ENCODE peak calls at places on chromosomes 6 and 20, in six cellular contexts. One of them, this sample, is unnamed.

GRCh38 chr6:53041356-53041755 is 23.8 kb upstream of the FBXO9 start:
- DNase-seq in psoas muscle: no peak
- DNase-seq in stimulated activated CD4-positive, alpha-beta T cell treated with anti-CD3 and anti-CD28 coated beads, Interleukin-1b, Interleukin-23, amount 100 ng/mL, for 24 hours: no peak
- DNase-seq in gastrocnemius medialis: no peak
- DNase-seq in T-helper 1 cell: no peak
- DNase-seq in stimulated activated CD8-positive, alpha-beta memory T cell treated with anti-CD3 and anti-CD28 coated beads, Interleukin-12 subunit alpha, Interleukin-12 subunit beta, amount 100 ng/mL, for 4 hours: no peak
- DNase-seq in this sample: no peak

GRCh38 chr6:150981095-150981494 is 115.6 kb downstream of the MTHFD1L start:
- DNase-seq in psoas muscle: no peak
- DNase-seq in gastrocnemius medialis: no peak
- DNase-seq in stimulated activated CD8-positive, alpha-beta memory T cell treated with anti-CD3 and anti-CD28 coated beads, Interleukin-12 subunit alpha, Interleukin-12 subunit beta, amount 100 ng/mL, for 4 hours: no peak
- DNase-seq in T-helper 1 cell: no peak
- DNase-seq in stimulated activated CD4-positive, alpha-beta T cell treated with anti-CD3 and anti-CD28 coated beads, Interleukin-1b, Interleukin-23, amount 100 ng/mL, for 24 hours: no peak
- DNase-seq in this sample: no peak

GRCh38 chr6:136959471-136959891 is 37.4 kb downstream of the SLC35D3 start:
- DNase-seq in stimulated activated CD4-positive, alpha-beta T cell treated with anti-CD3 and anti-CD28 coated beads, Interleukin-1b, Interleukin-23, amount 100 ng/mL, for 24 hours: no peak
- DNase-seq in gastrocnemius medialis: no peak
- DNase-seq in psoas muscle: no peak
- DNase-seq in stimulated activated CD8-positive, alpha-beta memory T cell treated with anti-CD3 and anti-CD28 coated beads, Interleukin-12 subunit alpha, Interleukin-12 subunit beta, amount 100 ng/mL, for 4 hours: no peak
- DNase-seq in T-helper 1 cell: no peak
- DNase-seq in this sample: no peak

GRCh38 chr20:53693265-53693871 is 99.7 kb upstream of the ZNF217 start:
- DNase-seq in T-helper 1 cell: peak; percentile 46
- DNase-seq in stimulated activated CD4-positive, alpha-beta T cell treated with anti-CD3 and anti-CD28 coated beads, Interleukin-1b, Interleukin-23, amount 100 ng/mL, for 24 hours: no peak
- DNase-seq in psoas muscle: no peak
- DNase-seq in gastrocnemius medialis: no peak
- DNase-seq in stimulated activated CD8-positive, alpha-beta memory T cell treated with anti-CD3 and anti-CD28 coated beads, Interleukin-12 subunit alpha, Interleukin-12 subunit beta, amount 100 ng/mL, for 4 hours: no peak
- DNase-seq in this sample: no peak

GRCh38 chr6:4637691-4638433 is 138.3 kb upstream of the CDYL start:
- DNase-seq in stimulated activated CD4-positive, alpha-beta T cell treated with anti-CD3 and anti-CD28 coated beads, Interleukin-1b, Interleukin-23, amount 100 ng/mL, for 24 hours: peak; percentile 36
- DNase-seq in stimulated activated CD8-positive, alpha-beta memory T cell treated with anti-CD3 and anti-CD28 coated beads, Interleukin-12 subunit alpha, Interleukin-12 subunit beta, amount 100 ng/mL, for 4 hours: no peak
- DNase-seq in psoas muscle: no peak
- DNase-seq in T-helper 1 cell: peak; percentile 74
- DNase-seq in gastrocnemius medialis: no peak
- DNase-seq in this sample: no peak

GRCh38 chr6:144343736-144344428 is 58.7 kb downstream of the UTRN start:
- DNase-seq in psoas muscle: no peak
- DNase-seq in stimulated activated CD8-positive, alpha-beta memory T cell treated with anti-CD3 and anti-CD28 coated beads, Interleukin-12 subunit alpha, Interleukin-12 subunit beta, amount 100 ng/mL, for 4 hours: no peak
- DNase-seq in gastrocnemius medialis: no peak
- DNase-seq in T-helper 1 cell: peak; percentile 80
- DNase-seq in stimulated activated CD4-positive, alpha-beta T cell treated with anti-CD3 and anti-CD28 coated beads, Interleukin-1b, Interleukin-23, amount 100 ng/mL, for 24 hours: no peak
- DNase-seq in this sample: no peak

GRCh38 chr20:53804920-53805894 is 211.6 kb upstream of the ZNF217 start:
- DNase-seq in T-helper 1 cell: no peak
- DNase-seq in gastrocnemius medialis: no peak
- DNase-seq in stimulated activated CD4-positive, alpha-beta T cell treated with anti-CD3 and anti-CD28 coated beads, Interleukin-1b, Interleukin-23, amount 100 ng/mL, for 24 hours: no peak
- DNase-seq in psoas muscle: no peak
- DNase-seq in stimulated activated CD8-positive, alpha-beta memory T cell treated with anti-CD3 and anti-CD28 coated beads, Interleukin-12 subunit alpha, Interleukin-12 subunit beta, amount 100 ng/mL, for 4 hours: no peak
- DNase-seq in this sample: no peak

GRCh38 chr6:54085526-54085925 is 25.7 kb upstream of the MLIP start:
- DNase-seq in stimulated activated CD4-positive, alpha-beta T cell treated with anti-CD3 and anti-CD28 coated beads, Interleukin-1b, Interleukin-23, amount 100 ng/mL, for 24 hours: no peak
- DNase-seq in psoas muscle: no peak
- DNase-seq in T-helper 1 cell: no peak
- DNase-seq in stimulated activated CD8-positive, alpha-beta memory T cell treated with anti-CD3 and anti-CD28 coated beads, Interleukin-12 subunit alpha, Interleukin-12 subunit beta, amount 100 ng/mL, for 4 hours: no peak
- DNase-seq in gastrocnemius medialis: peak; percentile 75
- DNase-seq in this sample: no peak

GRCh38 chr6:43798688-43799444 is 28.9 kb downstream of the VEGFA start:
- DNase-seq in psoas muscle: peak; percentile 95
- DNase-seq in stimulated activated CD8-positive, alpha-beta memory T cell treated with anti-CD3 and anti-CD28 coated beads, Interleukin-12 subunit alpha, Interleukin-12 subunit beta, amount 100 ng/mL, for 4 hours: no peak
- DNase-seq in gastrocnemius medialis: peak; percentile 99
- DNase-seq in stimulated activated CD4-positive, alpha-beta T cell treated with anti-CD3 and anti-CD28 coated beads, Interleukin-1b, Interleukin-23, amount 100 ng/mL, for 24 hours: no peak
- DNase-seq in T-helper 1 cell: peak; percentile 27
- DNase-seq in this sample: peak; percentile 83

GRCh38 chr6:44250067-44250717 is 3.3 kb downstream of the HSP90AB1 start:
- DNase-seq in stimulated activated CD8-positive, alpha-beta memory T cell treated with anti-CD3 and anti-CD28 coated beads, Interleukin-12 subunit alpha, Interleukin-12 subunit beta, amount 100 ng/mL, for 4 hours: no peak
- DNase-seq in psoas muscle: no peak
- DNase-seq in T-helper 1 cell: no peak
- DNase-seq in stimulated activated CD4-positive, alpha-beta T cell treated with anti-CD3 and anti-CD28 coated beads, Interleukin-1b, Interleukin-23, amount 100 ng/mL, for 24 hours: no peak
- DNase-seq in gastrocnemius medialis: no peak
- DNase-seq in this sample: no peak

GRCh38 chr6:32906539-32906938 is 34.3 kb downstream of the HLA-DMB start:
- DNase-seq in psoas muscle: no peak
- DNase-seq in stimulated activated CD8-positive, alpha-beta memory T cell treated with anti-CD3 and anti-CD28 coated beads, Interleukin-12 subunit alpha, Interleukin-12 subunit beta, amount 100 ng/mL, for 4 hours: no peak
- DNase-seq in T-helper 1 cell: no peak
- DNase-seq in stimulated activated CD4-positive, alpha-beta T cell treated with anti-CD3 and anti-CD28 coated beads, Interleukin-1b, Interleukin-23, amount 100 ng/mL, for 24 hours: no peak
- DNase-seq in gastrocnemius medialis: no peak
- DNase-seq in this sample: no peak

GRCh38 chr6:83505376-83505775 is 7.0 kb upstream of the PRSS35 start:
- DNase-seq in T-helper 1 cell: no peak
- DNase-seq in stimulated activated CD4-positive, alpha-beta T cell treated with anti-CD3 and anti-CD28 coated beads, Interleukin-1b, Interleukin-23, amount 100 ng/mL, for 24 hours: no peak
- DNase-seq in psoas muscle: no peak
- DNase-seq in stimulated activated CD8-positive, alpha-beta memory T cell treated with anti-CD3 and anti-CD28 coated beads, Interleukin-12 subunit alpha, Interleukin-12 subunit beta, amount 100 ng/mL, for 4 hours: no peak
- DNase-seq in gastrocnemius medialis: no peak
- DNase-seq in this sample: peak; percentile 14

GRCh38 chr6:15246217-15247211 is 645 bp downstream of the JARID2 start:
- DNase-seq in T-helper 1 cell: peak; percentile 19
- DNase-seq in gastrocnemius medialis: no peak
- DNase-seq in stimulated activated CD8-positive, alpha-beta memory T cell treated with anti-CD3 and anti-CD28 coated beads, Interleukin-12 subunit alpha, Interleukin-12 subunit beta, amount 100 ng/mL, for 4 hours: no peak
- DNase-seq in stimulated activated CD4-positive, alpha-beta T cell treated with anti-CD3 and anti-CD28 coated beads, Interleukin-1b, Interleukin-23, amount 100 ng/mL, for 24 hours: no peak
- DNase-seq in psoas muscle: no peak
- DNase-seq in this sample: no peak

GRCh38 chr20:36777152-36777551 is 3.6 kb upstream of the DSN1 start:
- DNase-seq in gastrocnemius medialis: no peak
- DNase-seq in stimulated activated CD8-positive, alpha-beta memory T cell treated with anti-CD3 and anti-CD28 coated beads, Interleukin-12 subunit alpha, Interleukin-12 subunit beta, amount 100 ng/mL, for 4 hours: no peak
- DNase-seq in psoas muscle: no peak
- DNase-seq in T-helper 1 cell: no peak
- DNase-seq in stimulated activated CD4-positive, alpha-beta T cell treated with anti-CD3 and anti-CD28 coated beads, Interleukin-1b, Interleukin-23, amount 100 ng/mL, for 24 hours: no peak
- DNase-seq in this sample: no peak

GRCh38 chr6:38797391-38797790 is 82.3 kb downstream of the DNAH8 start:
- DNase-seq in psoas muscle: no peak
- DNase-seq in stimulated activated CD8-positive, alpha-beta memory T cell treated with anti-CD3 and anti-CD28 coated beads, Interleukin-12 subunit alpha, Interleukin-12 subunit beta, amount 100 ng/mL, for 4 hours: no peak
- DNase-seq in stimulated activated CD4-positive, alpha-beta T cell treated with anti-CD3 and anti-CD28 coated beads, Interleukin-1b, Interleukin-23, amount 100 ng/mL, for 24 hours: no peak
- DNase-seq in T-helper 1 cell: no peak
- DNase-seq in gastrocnemius medialis: no peak
- DNase-seq in this sample: no peak

GRCh38 chr6:158655569-158656450 is 6.0 kb downstream of the SYTL3 start:
- DNase-seq in T-helper 1 cell: no peak
- DNase-seq in psoas muscle: no peak
- DNase-seq in stimulated activated CD8-positive, alpha-beta memory T cell treated with anti-CD3 and anti-CD28 coated beads, Interleukin-12 subunit alpha, Interleukin-12 subunit beta, amount 100 ng/mL, for 4 hours: no peak
- DNase-seq in gastrocnemius medialis: peak; percentile 56
- DNase-seq in stimulated activated CD4-positive, alpha-beta T cell treated with anti-CD3 and anti-CD28 coated beads, Interleukin-1b, Interleukin-23, amount 100 ng/mL, for 24 hours: no peak
- DNase-seq in this sample: no peak

GRCh38 chr6:110188791-110189190 is 8.6 kb downstream of the CDC40 start:
- DNase-seq in stimulated activated CD4-positive, alpha-beta T cell treated with anti-CD3 and anti-CD28 coated beads, Interleukin-1b, Interleukin-23, amount 100 ng/mL, for 24 hours: no peak
- DNase-seq in stimulated activated CD8-positive, alpha-beta memory T cell treated with anti-CD3 and anti-CD28 coated beads, Interleukin-12 subunit alpha, Interleukin-12 subunit beta, amount 100 ng/mL, for 4 hours: no peak
- DNase-seq in T-helper 1 cell: no peak
- DNase-seq in psoas muscle: no peak
- DNase-seq in gastrocnemius medialis: no peak
- DNase-seq in this sample: no peak

GRCh38 chr6:131205891-131206290 is 70.6 kb downstream of the AKAP7 start:
- DNase-seq in T-helper 1 cell: no peak
- DNase-seq in stimulated activated CD4-positive, alpha-beta T cell treated with anti-CD3 and anti-CD28 coated beads, Interleukin-1b, Interleukin-23, amount 100 ng/mL, for 24 hours: no peak
- DNase-seq in gastrocnemius medialis: no peak
- DNase-seq in stimulated activated CD8-positive, alpha-beta memory T cell treated with anti-CD3 and anti-CD28 coated beads, Interleukin-12 subunit alpha, Interleukin-12 subunit beta, amount 100 ng/mL, for 4 hours: no peak
- DNase-seq in psoas muscle: no peak
- DNase-seq in this sample: no peak

GRCh38 chr6:34142599-34142998 is 3.3 kb downstream of the GRM4 start:
- DNase-seq in stimulated activated CD4-positive, alpha-beta T cell treated with anti-CD3 and anti-CD28 coated beads, Interleukin-1b, Interleukin-23, amount 100 ng/mL, for 24 hours: no peak
- DNase-seq in gastrocnemius medialis: no peak
- DNase-seq in psoas muscle: peak; percentile 36
- DNase-seq in stimulated activated CD8-positive, alpha-beta memory T cell treated with anti-CD3 and anti-CD28 coated beads, Interleukin-12 subunit alpha, Interleukin-12 subunit beta, amount 100 ng/mL, for 4 hours: no peak
- DNase-seq in T-helper 1 cell: no peak
- DNase-seq in this sample: no peak

GRCh38 chr6:43052842-43053544 is 658 bp downstream of the CUL7 start:
- DNase-seq in stimulated activated CD8-positive, alpha-beta memory T cell treated with anti-CD3 and anti-CD28 coated beads, Interleukin-12 subunit alpha, Interleukin-12 subunit beta, amount 100 ng/mL, for 4 hours: no peak
- DNase-seq in T-helper 1 cell: peak; percentile 18
- DNase-seq in psoas muscle: peak; percentile 63
- DNase-seq in stimulated activated CD4-positive, alpha-beta T cell treated with anti-CD3 and anti-CD28 coated beads, Interleukin-1b, Interleukin-23, amount 100 ng/mL, for 24 hours: no peak
- DNase-seq in gastrocnemius medialis: peak; percentile 38
- DNase-seq in this sample: peak; percentile 40

GRCh38 chr20:2470051-2470431 is 548 bp downstream of the SNRPB start:
- DNase-seq in stimulated activated CD8-positive, alpha-beta memory T cell treated with anti-CD3 and anti-CD28 coated beads, Interleukin-12 subunit alpha, Interleukin-12 subunit beta, amount 100 ng/mL, for 4 hours: peak; percentile 38
- DNase-seq in stimulated activated CD4-positive, alpha-beta T cell treated with anti-CD3 and anti-CD28 coated beads, Interleukin-1b, Interleukin-23, amount 100 ng/mL, for 24 hours: peak; percentile 41
- DNase-seq in T-helper 1 cell: peak; percentile 70
- DNase-seq in psoas muscle: peak; percentile 61
- DNase-seq in gastrocnemius medialis: peak; percentile 19
- DNase-seq in this sample: no peak

GRCh38 chr20:4109307-4109564 is 93.9 kb upstream of the RNF24 start:
- DNase-seq in psoas muscle: no peak
- DNase-seq in gastrocnemius medialis: no peak
- DNase-seq in T-helper 1 cell: no peak
- DNase-seq in stimulated activated CD4-positive, alpha-beta T cell treated with anti-CD3 and anti-CD28 coated beads, Interleukin-1b, Interleukin-23, amount 100 ng/mL, for 24 hours: no peak
- DNase-seq in stimulated activated CD8-positive, alpha-beta memory T cell treated with anti-CD3 and anti-CD28 coated beads, Interleukin-12 subunit alpha, Interleukin-12 subunit beta, amount 100 ng/mL, for 4 hours: no peak
- DNase-seq in this sample: no peak

GRCh38 chr6:169339731-169340314 is 86.2 kb upstream of the THBS2 start:
- DNase-seq in stimulated activated CD8-positive, alpha-beta memory T cell treated with anti-CD3 and anti-CD28 coated beads, Interleukin-12 subunit alpha, Interleukin-12 subunit beta, amount 100 ng/mL, for 4 hours: no peak
- DNase-seq in psoas muscle: no peak
- DNase-seq in T-helper 1 cell: no peak
- DNase-seq in gastrocnemius medialis: no peak
- DNase-seq in stimulated activated CD4-positive, alpha-beta T cell treated with anti-CD3 and anti-CD28 coated beads, Interleukin-1b, Interleukin-23, amount 100 ng/mL, for 24 hours: no peak
- DNase-seq in this sample: no peak

GRCh38 chr6:117496383-117496990 is 14.0 kb downstream of the DCBLD1 start:
- DNase-seq in stimulated activated CD8-positive, alpha-beta memory T cell treated with anti-CD3 and anti-CD28 coated beads, Interleukin-12 subunit alpha, Interleukin-12 subunit beta, amount 100 ng/mL, for 4 hours: no peak
- DNase-seq in gastrocnemius medialis: no peak
- DNase-seq in psoas muscle: no peak
- DNase-seq in T-helper 1 cell: no peak
- DNase-seq in stimulated activated CD4-positive, alpha-beta T cell treated with anti-CD3 and anti-CD28 coated beads, Interleukin-1b, Interleukin-23, amount 100 ng/mL, for 24 hours: no peak
- DNase-seq in this sample: no peak

GRCh38 chr20:20683020-20683419 is 29.4 kb downstream of the RALGAPA2 start:
- DNase-seq in stimulated activated CD8-positive, alpha-beta memory T cell treated with anti-CD3 and anti-CD28 coated beads, Interleukin-12 subunit alpha, Interleukin-12 subunit beta, amount 100 ng/mL, for 4 hours: no peak
- DNase-seq in gastrocnemius medialis: no peak
- DNase-seq in stimulated activated CD4-positive, alpha-beta T cell treated with anti-CD3 and anti-CD28 coated beads, Interleukin-1b, Interleukin-23, amount 100 ng/mL, for 24 hours: no peak
- DNase-seq in psoas muscle: no peak
- DNase-seq in T-helper 1 cell: no peak
- DNase-seq in this sample: no peak

GRCh38 chr6:166715065-166715464 is 88.0 kb upstream of the RPS6KA2 start:
- DNase-seq in stimulated activated CD8-positive, alpha-beta memory T cell treated with anti-CD3 and anti-CD28 coated beads, Interleukin-12 subunit alpha, Interleukin-12 subunit beta, amount 100 ng/mL, for 4 hours: no peak
- DNase-seq in stimulated activated CD4-positive, alpha-beta T cell treated with anti-CD3 and anti-CD28 coated beads, Interleukin-1b, Interleukin-23, amount 100 ng/mL, for 24 hours: no peak
- DNase-seq in psoas muscle: no peak
- DNase-seq in T-helper 1 cell: no peak
- DNase-seq in gastrocnemius medialis: no peak
- DNase-seq in this sample: no peak

GRCh38 chr20:51687071-51687470 is 81.1 kb downstream of the ATP9A start:
- DNase-seq in T-helper 1 cell: no peak
- DNase-seq in gastrocnemius medialis: no peak
- DNase-seq in psoas muscle: no peak
- DNase-seq in stimulated activated CD8-positive, alpha-beta memory T cell treated with anti-CD3 and anti-CD28 coated beads, Interleukin-12 subunit alpha, Interleukin-12 subunit beta, amount 100 ng/mL, for 4 hours: no peak
- DNase-seq in stimulated activated CD4-positive, alpha-beta T cell treated with anti-CD3 and anti-CD28 coated beads, Interleukin-1b, Interleukin-23, amount 100 ng/mL, for 24 hours: no peak
- DNase-seq in this sample: no peak

GRCh38 chr6:75283907-75284284 is 696 bp downstream of the TMEM30A start:
- DNase-seq in T-helper 1 cell: peak; percentile 16
- DNase-seq in psoas muscle: no peak
- DNase-seq in stimulated activated CD8-positive, alpha-beta memory T cell treated with anti-CD3 and anti-CD28 coated beads, Interleukin-12 subunit alpha, Interleukin-12 subunit beta, amount 100 ng/mL, for 4 hours: no peak
- DNase-seq in gastrocnemius medialis: no peak
- DNase-seq in stimulated activated CD4-positive, alpha-beta T cell treated with anti-CD3 and anti-CD28 coated beads, Interleukin-1b, Interleukin-23, amount 100 ng/mL, for 24 hours: peak; percentile 1
- DNase-seq in this sample: no peak

GRCh38 chr20:57325632-57326356 is 3.8 kb upstream of the SPO11 start:
- DNase-seq in psoas muscle: no peak
- DNase-seq in stimulated activated CD8-positive, alpha-beta memory T cell treated with anti-CD3 and anti-CD28 coated beads, Interleukin-12 subunit alpha, Interleukin-12 subunit beta, amount 100 ng/mL, for 4 hours: no peak
- DNase-seq in stimulated activated CD4-positive, alpha-beta T cell treated with anti-CD3 and anti-CD28 coated beads, Interleukin-1b, Interleukin-23, amount 100 ng/mL, for 24 hours: no peak
- DNase-seq in T-helper 1 cell: no peak
- DNase-seq in gastrocnemius medialis: no peak
- DNase-seq in this sample: no peak

GRCh38 chr6:75748743-75749538 is at the start of gene MYO6:
- DNase-seq in gastrocnemius medialis: peak; percentile 52
- DNase-seq in psoas muscle: peak; percentile 86
- DNase-seq in T-helper 1 cell: peak; percentile 26
- DNase-seq in stimulated activated CD8-positive, alpha-beta memory T cell treated with anti-CD3 and anti-CD28 coated beads, Interleukin-12 subunit alpha, Interleukin-12 subunit beta, amount 100 ng/mL, for 4 hours: peak; percentile 20
- DNase-seq in stimulated activated CD4-positive, alpha-beta T cell treated with anti-CD3 and anti-CD28 coated beads, Interleukin-1b, Interleukin-23, amount 100 ng/mL, for 24 hours: no peak
- DNase-seq in this sample: peak; percentile 84

GRCh38 chr6:113888996-113889635 is 32.0 kb downstream of the MARCKS start:
- DNase-seq in gastrocnemius medialis: no peak
- DNase-seq in T-helper 1 cell: no peak
- DNase-seq in psoas muscle: no peak
- DNase-seq in stimulated activated CD8-positive, alpha-beta memory T cell treated with anti-CD3 and anti-CD28 coated beads, Interleukin-12 subunit alpha, Interleukin-12 subunit beta, amount 100 ng/mL, for 4 hours: no peak
- DNase-seq in stimulated activated CD4-positive, alpha-beta T cell treated with anti-CD3 and anti-CD28 coated beads, Interleukin-1b, Interleukin-23, amount 100 ng/mL, for 24 hours: no peak
- DNase-seq in this sample: no peak

GRCh38 chr6:149170564-149171452 is 146.7 kb upstream of the TAB2 start:
- DNase-seq in stimulated activated CD8-positive, alpha-beta memory T cell treated with anti-CD3 and anti-CD28 coated beads, Interleukin-12 subunit alpha, Interleukin-12 subunit beta, amount 100 ng/mL, for 4 hours: no peak
- DNase-seq in psoas muscle: no peak
- DNase-seq in gastrocnemius medialis: no peak
- DNase-seq in T-helper 1 cell: no peak
- DNase-seq in stimulated activated CD4-positive, alpha-beta T cell treated with anti-CD3 and anti-CD28 coated beads, Interleukin-1b, Interleukin-23, amount 100 ng/mL, for 24 hours: no peak
- DNase-seq in this sample: no peak

GRCh38 chr6:169254456-169255316 is 1.0 kb upstream of the THBS2 start:
- DNase-seq in gastrocnemius medialis: no peak
- DNase-seq in psoas muscle: no peak
- DNase-seq in stimulated activated CD8-positive, alpha-beta memory T cell treated with anti-CD3 and anti-CD28 coated beads, Interleukin-12 subunit alpha, Interleukin-12 subunit beta, amount 100 ng/mL, for 4 hours: no peak
- DNase-seq in stimulated activated CD4-positive, alpha-beta T cell treated with anti-CD3 and anti-CD28 coated beads, Interleukin-1b, Interleukin-23, amount 100 ng/mL, for 24 hours: no peak
- DNase-seq in T-helper 1 cell: no peak
- DNase-seq in this sample: peak; percentile 20

GRCh38 chr6:74070091-74070490 is 374.1 kb downstream of the CD109 start:
- DNase-seq in psoas muscle: no peak
- DNase-seq in T-helper 1 cell: no peak
- DNase-seq in stimulated activated CD8-positive, alpha-beta memory T cell treated with anti-CD3 and anti-CD28 coated beads, Interleukin-12 subunit alpha, Interleukin-12 subunit beta, amount 100 ng/mL, for 4 hours: no peak
- DNase-seq in stimulated activated CD4-positive, alpha-beta T cell treated with anti-CD3 and anti-CD28 coated beads, Interleukin-1b, Interleukin-23, amount 100 ng/mL, for 24 hours: no peak
- DNase-seq in gastrocnemius medialis: no peak
- DNase-seq in this sample: no peak

GRCh38 chr20:58073945-58074920 is 154.2 kb downstream of the ANKRD60 start:
- DNase-seq in psoas muscle: no peak
- DNase-seq in gastrocnemius medialis: no peak
- DNase-seq in stimulated activated CD8-positive, alpha-beta memory T cell treated with anti-CD3 and anti-CD28 coated beads, Interleukin-12 subunit alpha, Interleukin-12 subunit beta, amount 100 ng/mL, for 4 hours: no peak
- DNase-seq in stimulated activated CD4-positive, alpha-beta T cell treated with anti-CD3 and anti-CD28 coated beads, Interleukin-1b, Interleukin-23, amount 100 ng/mL, for 24 hours: no peak
- DNase-seq in T-helper 1 cell: no peak
- DNase-seq in this sample: no peak

GRCh38 chr20:35344354-35344837 is 52.2 kb upstream of the FAM83C start:
- DNase-seq in gastrocnemius medialis: peak; percentile 75
- DNase-seq in stimulated activated CD4-positive, alpha-beta T cell treated with anti-CD3 and anti-CD28 coated beads, Interleukin-1b, Interleukin-23, amount 100 ng/mL, for 24 hours: no peak
- DNase-seq in T-helper 1 cell: no peak
- DNase-seq in psoas muscle: peak; percentile 76
- DNase-seq in stimulated activated CD8-positive, alpha-beta memory T cell treated with anti-CD3 and anti-CD28 coated beads, Interleukin-12 subunit alpha, Interleukin-12 subunit beta, amount 100 ng/mL, for 4 hours: no peak
- DNase-seq in this sample: peak; percentile 72

GRCh38 chr6:115753446-115753845 is 307.2 kb downstream of the FRK start:
- DNase-seq in stimulated activated CD8-positive, alpha-beta memory T cell treated with anti-CD3 and anti-CD28 coated beads, Interleukin-12 subunit alpha, Interleukin-12 subunit beta, amount 100 ng/mL, for 4 hours: no peak
- DNase-seq in psoas muscle: no peak
- DNase-seq in T-helper 1 cell: no peak
- DNase-seq in gastrocnemius medialis: no peak
- DNase-seq in stimulated activated CD4-positive, alpha-beta T cell treated with anti-CD3 and anti-CD28 coated beads, Interleukin-1b, Interleukin-23, amount 100 ng/mL, for 24 hours: no peak
- DNase-seq in this sample: no peak

GRCh38 chr6:121619013-121619412 is 183.6 kb downstream of the GJA1 start:
- DNase-seq in T-helper 1 cell: no peak
- DNase-seq in psoas muscle: no peak
- DNase-seq in stimulated activated CD8-positive, alpha-beta memory T cell treated with anti-CD3 and anti-CD28 coated beads, Interleukin-12 subunit alpha, Interleukin-12 subunit beta, amount 100 ng/mL, for 4 hours: no peak
- DNase-seq in stimulated activated CD4-positive, alpha-beta T cell treated with anti-CD3 and anti-CD28 coated beads, Interleukin-1b, Interleukin-23, amount 100 ng/mL, for 24 hours: no peak
- DNase-seq in gastrocnemius medialis: no peak
- DNase-seq in this sample: no peak